ENCODE peak calls at places on chromosomes 3 and 15, in six cellular contexts. One of them, this sample, is unnamed.

GRCh38 chr15:101491739-101492640 is 2.5 kb upstream of the PCSK6 start:
- DNase-seq in IMR-90: no peak
- DNase-seq in psoas muscle: no peak
- DNase-seq in effector memory CD4-positive, alpha-beta T cell: no peak
- DNase-seq in PC-3: no peak
- DNase-seq in neuronal stem cell: no peak
- DNase-seq in this sample: no peak

GRCh38 chr3:126277629-126278378 is 79.4 kb downstream of the KLF15 start:
- DNase-seq in IMR-90: no peak
- DNase-seq in PC-3: no peak
- DNase-seq in neuronal stem cell: no peak
- DNase-seq in effector memory CD4-positive, alpha-beta T cell: no peak
- DNase-seq in psoas muscle: no peak
- DNase-seq in this sample: no peak

GRCh38 chr15:68561901-68562300 is 16.9 kb upstream of the CORO2B start:
- DNase-seq in psoas muscle: no peak
- DNase-seq in IMR-90: no peak
- DNase-seq in neuronal stem cell: no peak
- DNase-seq in effector memory CD4-positive, alpha-beta T cell: no peak
- DNase-seq in PC-3: no peak
- DNase-seq in this sample: no peak

GRCh38 chr3:71219744-71220638 is 363.5 kb downstream of the FOXP1 start:
- DNase-seq in effector memory CD4-positive, alpha-beta T cell: no peak
- DNase-seq in neuronal stem cell: no peak
- DNase-seq in psoas muscle: no peak
- DNase-seq in PC-3: no peak
- DNase-seq in IMR-90: no peak
- DNase-seq in this sample: no peak

GRCh38 chr3:151402349-151402748 is 17.8 kb upstream of the P2RY12 start:
- DNase-seq in effector memory CD4-positive, alpha-beta T cell: no peak
- DNase-seq in neuronal stem cell: no peak
- DNase-seq in IMR-90: no peak
- DNase-seq in PC-3: no peak
- DNase-seq in psoas muscle: no peak
- DNase-seq in this sample: no peak

GRCh38 chr3:52704611-52705437 is 767 bp downstream of the GLT8D1 start:
- DNase-seq in PC-3: peak; percentile 30
- DNase-seq in IMR-90: peak; percentile 33
- DNase-seq in psoas muscle: peak; percentile 54
- DNase-seq in neuronal stem cell: no peak
- DNase-seq in effector memory CD4-positive, alpha-beta T cell: no peak
- DNase-seq in this sample: no peak

GRCh38 chr3:177127008-177127407 is 70.3 kb downstream of the TBL1XR1 start:
- DNase-seq in PC-3: peak; percentile 51
- DNase-seq in psoas muscle: no peak
- DNase-seq in effector memory CD4-positive, alpha-beta T cell: no peak
- DNase-seq in IMR-90: no peak
- DNase-seq in neuronal stem cell: no peak
- DNase-seq in this sample: no peak

GRCh38 chr3:161484226-161484625 is 12.4 kb upstream of the OTOL1 start:
- DNase-seq in IMR-90: no peak
- DNase-seq in neuronal stem cell: no peak
- DNase-seq in psoas muscle: no peak
- DNase-seq in PC-3: no peak
- DNase-seq in effector memory CD4-positive, alpha-beta T cell: no peak
- DNase-seq in this sample: no peak

GRCh38 chr15:88440021-88440420 is 27.2 kb downstream of the MRPL46 start:
- DNase-seq in PC-3: peak; percentile 58
- DNase-seq in psoas muscle: no peak
- DNase-seq in IMR-90: peak; percentile 78
- DNase-seq in neuronal stem cell: no peak
- DNase-seq in effector memory CD4-positive, alpha-beta T cell: no peak
- DNase-seq in this sample: no peak

GRCh38 chr3:160707187-160707789 is 30.3 kb downstream of the ARL14 start:
- DNase-seq in neuronal stem cell: peak; percentile 43
- DNase-seq in effector memory CD4-positive, alpha-beta T cell: no peak
- DNase-seq in IMR-90: peak; percentile 50
- DNase-seq in psoas muscle: no peak
- DNase-seq in PC-3: peak; percentile 73
- DNase-seq in this sample: peak; percentile 26

GRCh38 chr3:11470031-11470853 is 173.5 kb downstream of the VGLL4 start:
- DNase-seq in effector memory CD4-positive, alpha-beta T cell: no peak
- DNase-seq in neuronal stem cell: no peak
- DNase-seq in IMR-90: no peak
- DNase-seq in PC-3: no peak
- DNase-seq in psoas muscle: no peak
- DNase-seq in this sample: no peak

GRCh38 chr15:99729920-99730319 is 3.3 kb downstream of the LYSMD4 start:
- DNase-seq in IMR-90: peak; percentile 61
- DNase-seq in psoas muscle: no peak
- DNase-seq in neuronal stem cell: no peak
- DNase-seq in effector memory CD4-positive, alpha-beta T cell: no peak
- DNase-seq in PC-3: peak; percentile 46
- DNase-seq in this sample: peak; percentile 38

GRCh38 chr15:69794643-69795461 is 302.9 kb downstream of the TLE3 start:
- DNase-seq in IMR-90: peak; percentile 47
- DNase-seq in effector memory CD4-positive, alpha-beta T cell: no peak
- DNase-seq in psoas muscle: no peak
- DNase-seq in PC-3: peak; percentile 62
- DNase-seq in neuronal stem cell: no peak
- DNase-seq in this sample: peak; percentile 64

GRCh38 chr15:75723847-75724660 is 11.4 kb upstream of the CSPG4 start:
- DNase-seq in PC-3: peak; percentile 27
- DNase-seq in psoas muscle: peak; percentile 91
- DNase-seq in IMR-90: peak; percentile 96
- DNase-seq in effector memory CD4-positive, alpha-beta T cell: peak; percentile 26
- DNase-seq in neuronal stem cell: no peak
- DNase-seq in this sample: peak; percentile 91

GRCh38 chr3:17081520-17081919 is 196.8 kb downstream of the PLCL2 start:
- DNase-seq in PC-3: no peak
- DNase-seq in psoas muscle: peak; percentile 40
- DNase-seq in effector memory CD4-positive, alpha-beta T cell: no peak
- DNase-seq in neuronal stem cell: no peak
- DNase-seq in IMR-90: no peak
- DNase-seq in this sample: no peak

GRCh38 chr15:101368868-101369642 is 74.0 kb upstream of the SNRPA1 start:
- DNase-seq in effector memory CD4-positive, alpha-beta T cell: no peak
- DNase-seq in PC-3: no peak
- DNase-seq in neuronal stem cell: no peak
- DNase-seq in psoas muscle: peak; percentile 55
- DNase-seq in IMR-90: no peak
- DNase-seq in this sample: no peak

GRCh38 chr3:9201278-9201677 is 48.2 kb downstream of the SRGAP3 start:
- DNase-seq in PC-3: no peak
- DNase-seq in neuronal stem cell: no peak
- DNase-seq in psoas muscle: no peak
- DNase-seq in IMR-90: no peak
- DNase-seq in effector memory CD4-positive, alpha-beta T cell: no peak
- DNase-seq in this sample: peak; percentile 48

DNA sequence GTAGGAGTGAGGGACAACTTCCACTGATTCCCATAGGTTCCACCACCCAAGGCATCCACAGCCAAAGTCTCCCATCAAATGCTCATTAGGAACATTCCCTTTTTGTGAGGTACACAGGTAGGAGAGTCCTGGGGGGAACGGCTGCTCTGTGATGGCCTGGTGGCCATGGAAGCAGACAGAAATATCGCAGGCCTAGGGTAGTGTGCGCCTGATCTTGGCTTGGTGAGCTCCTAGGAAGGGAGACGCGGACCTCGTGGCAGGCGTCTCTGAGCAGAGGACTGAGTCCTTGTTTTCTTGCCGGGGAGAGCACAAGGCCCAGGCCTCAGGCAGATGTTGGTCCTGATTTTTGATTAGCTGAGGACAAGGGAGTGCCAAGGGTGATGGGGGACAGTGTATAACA is 99.5 kb downstream of the SNRPN start:
- DNase-seq in psoas muscle: no peak
- DNase-seq in PC-3: no peak
- DNase-seq in effector memory CD4-positive, alpha-beta T cell: no peak
- DNase-seq in neuronal stem cell: no peak
- DNase-seq in IMR-90: no peak
- DNase-seq in this sample: no peak
- H3K9me3 ChIP-seq in psoas muscle: peaks cover 89% of the 10 kb centered on the region
- H3K9me3 ChIP-seq in PC-3: peaks cover 79% of the 10 kb centered on the region
- H3K9me3 ChIP-seq in effector memory CD4-positive, alpha-beta T cell: peaks cover 87% of the 10 kb centered on the region
- H3K9me3 ChIP-seq in neuronal stem cell: peaks cover 95% of the 10 kb centered on the region
- H3K9me3 ChIP-seq in IMR-90: peaks cover 95% of the 10 kb centered on the region
- H3K9me3 ChIP-seq in this sample: no peaks in the 10 kb centered on the region

GRCh38 chr15:51095681-51096331 is 1.1 kb upstream of the TNFAIP8L3 start:
- DNase-seq in neuronal stem cell: no peak
- DNase-seq in PC-3: no peak
- DNase-seq in effector memory CD4-positive, alpha-beta T cell: no peak
- DNase-seq in psoas muscle: no peak
- DNase-seq in IMR-90: no peak
- DNase-seq in this sample: no peak

GRCh38 chr15:51093488-51093864 is 1.2 kb downstream of the TNFAIP8L3 start:
- DNase-seq in psoas muscle: peak; percentile 46
- DNase-seq in PC-3: no peak
- DNase-seq in neuronal stem cell: no peak
- DNase-seq in IMR-90: no peak
- DNase-seq in effector memory CD4-positive, alpha-beta T cell: no peak
- DNase-seq in this sample: no peak

GRCh38 chr15:51092480-51092879 is 2.2 kb downstream of the TNFAIP8L3 start:
- DNase-seq in IMR-90: no peak
- DNase-seq in psoas muscle: no peak
- DNase-seq in PC-3: no peak
- DNase-seq in effector memory CD4-positive, alpha-beta T cell: no peak
- DNase-seq in neuronal stem cell: no peak
- DNase-seq in this sample: no peak

GRCh38 chr15:51094606-51095569 is at the start of gene TNFAIP8L3:
- DNase-seq in IMR-90: no peak
- DNase-seq in psoas muscle: peak; percentile 50
- DNase-seq in neuronal stem cell: peak; percentile 18
- DNase-seq in PC-3: no peak
- DNase-seq in effector memory CD4-positive, alpha-beta T cell: no peak
- DNase-seq in this sample: peak; percentile 28

DNA sequence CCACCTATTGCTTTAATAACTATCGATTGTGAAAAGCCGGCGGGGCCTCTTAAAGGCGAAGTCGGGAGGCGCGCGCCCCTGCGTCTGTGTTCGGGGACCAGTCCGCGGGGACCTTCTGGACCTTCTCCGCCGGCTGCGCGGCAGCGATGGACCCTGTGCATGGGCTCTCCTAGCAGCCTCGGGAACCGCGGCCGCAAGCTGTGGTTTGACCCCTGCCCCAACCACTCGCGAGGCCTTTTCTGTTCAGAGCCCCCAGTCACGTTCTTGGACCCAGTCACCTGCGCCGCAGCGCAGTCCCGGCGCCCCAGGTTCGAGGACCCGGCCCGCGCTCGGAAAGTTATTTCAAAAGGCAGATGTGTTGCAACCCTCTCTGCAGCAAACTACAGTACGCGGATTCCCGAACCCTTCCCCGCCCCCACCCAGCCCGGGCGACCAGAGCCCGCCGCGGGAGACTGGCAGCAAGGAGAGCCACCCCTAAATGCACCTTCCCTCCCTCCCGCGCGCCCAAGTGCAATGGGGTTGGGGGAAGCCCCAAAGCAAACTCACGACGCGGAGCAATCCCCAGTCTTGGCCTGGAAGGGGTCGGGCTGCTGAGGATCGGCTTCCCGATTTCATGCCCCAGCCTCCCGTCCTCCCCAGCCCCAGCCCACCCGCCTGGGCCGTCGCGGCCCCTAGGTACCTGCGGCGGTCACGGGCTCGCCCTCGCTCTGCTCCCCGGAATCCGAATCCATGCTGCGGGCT is 671 bp downstream of the TNFAIP8L3 start:
- DNase-seq in effector memory CD4-positive, alpha-beta T cell: no peak
- DNase-seq in neuronal stem cell: no peak
- DNase-seq in PC-3: no peak
- DNase-seq in psoas muscle: peak; percentile 58
- DNase-seq in IMR-90: no peak
- DNase-seq in this sample: peak; percentile 50
- H3K9me3 ChIP-seq in effector memory CD4-positive, alpha-beta T cell: no peaks in the 10 kb centered on the region
- H3K9me3 ChIP-seq in neuronal stem cell: no peaks in the 10 kb centered on the region
- H3K9me3 ChIP-seq in PC-3: no peaks in the 10 kb centered on the region
- H3K9me3 ChIP-seq in psoas muscle: no peaks in the 10 kb centered on the region
- H3K9me3 ChIP-seq in IMR-90: no peaks in the 10 kb centered on the region
- H3K9me3 ChIP-seq in this sample: no peaks in the 10 kb centered on the region

GRCh38 chr3:13709706-13710105 is 160.8 kb downstream of the FBLN2 start:
- DNase-seq in neuronal stem cell: no peak
- DNase-seq in psoas muscle: no peak
- DNase-seq in PC-3: no peak
- DNase-seq in IMR-90: no peak
- DNase-seq in effector memory CD4-positive, alpha-beta T cell: no peak
- DNase-seq in this sample: peak; percentile 1
- H3K9me3 ChIP-seq in neuronal stem cell: no peaks in the 10 kb centered on the region
- H3K9me3 ChIP-seq in psoas muscle: no peaks in the 10 kb centered on the region
- H3K9me3 ChIP-seq in PC-3: no peaks in the 10 kb centered on the region
- H3K9me3 ChIP-seq in IMR-90: peaks cover 13% of the 10 kb centered on the region
- H3K9me3 ChIP-seq in effector memory CD4-positive, alpha-beta T cell: no peaks in the 10 kb centered on the region
- H3K9me3 ChIP-seq in this sample: no peaks in the 10 kb centered on the region

GRCh38 chr15:52784799-52785671 is 5.1 kb downstream of the ONECUT1 start:
- DNase-seq in effector memory CD4-positive, alpha-beta T cell: no peak
- DNase-seq in neuronal stem cell: peak; percentile 23
- DNase-seq in IMR-90: no peak
- DNase-seq in psoas muscle: no peak
- DNase-seq in PC-3: no peak
- DNase-seq in this sample: no peak

GRCh38 chr15:52785672-52786406 is 4.3 kb downstream of the ONECUT1 start:
- DNase-seq in neuronal stem cell: peak; percentile 18
- DNase-seq in PC-3: no peak
- DNase-seq in IMR-90: no peak
- DNase-seq in effector memory CD4-positive, alpha-beta T cell: no peak
- DNase-seq in psoas muscle: no peak
- DNase-seq in this sample: no peak

GRCh38 chr15:52783191-52783829 is 6.8 kb downstream of the ONECUT1 start:
- DNase-seq in effector memory CD4-positive, alpha-beta T cell: no peak
- DNase-seq in PC-3: no peak
- DNase-seq in IMR-90: no peak
- DNase-seq in neuronal stem cell: peak; percentile 85
- DNase-seq in psoas muscle: no peak
- DNase-seq in this sample: no peak

GRCh38 chr15:52782514-52782913 is 7.6 kb downstream of the ONECUT1 start:
- DNase-seq in IMR-90: no peak
- DNase-seq in PC-3: no peak
- DNase-seq in psoas muscle: no peak
- DNase-seq in effector memory CD4-positive, alpha-beta T cell: no peak
- DNase-seq in neuronal stem cell: no peak
- DNase-seq in this sample: no peak

DNA sequence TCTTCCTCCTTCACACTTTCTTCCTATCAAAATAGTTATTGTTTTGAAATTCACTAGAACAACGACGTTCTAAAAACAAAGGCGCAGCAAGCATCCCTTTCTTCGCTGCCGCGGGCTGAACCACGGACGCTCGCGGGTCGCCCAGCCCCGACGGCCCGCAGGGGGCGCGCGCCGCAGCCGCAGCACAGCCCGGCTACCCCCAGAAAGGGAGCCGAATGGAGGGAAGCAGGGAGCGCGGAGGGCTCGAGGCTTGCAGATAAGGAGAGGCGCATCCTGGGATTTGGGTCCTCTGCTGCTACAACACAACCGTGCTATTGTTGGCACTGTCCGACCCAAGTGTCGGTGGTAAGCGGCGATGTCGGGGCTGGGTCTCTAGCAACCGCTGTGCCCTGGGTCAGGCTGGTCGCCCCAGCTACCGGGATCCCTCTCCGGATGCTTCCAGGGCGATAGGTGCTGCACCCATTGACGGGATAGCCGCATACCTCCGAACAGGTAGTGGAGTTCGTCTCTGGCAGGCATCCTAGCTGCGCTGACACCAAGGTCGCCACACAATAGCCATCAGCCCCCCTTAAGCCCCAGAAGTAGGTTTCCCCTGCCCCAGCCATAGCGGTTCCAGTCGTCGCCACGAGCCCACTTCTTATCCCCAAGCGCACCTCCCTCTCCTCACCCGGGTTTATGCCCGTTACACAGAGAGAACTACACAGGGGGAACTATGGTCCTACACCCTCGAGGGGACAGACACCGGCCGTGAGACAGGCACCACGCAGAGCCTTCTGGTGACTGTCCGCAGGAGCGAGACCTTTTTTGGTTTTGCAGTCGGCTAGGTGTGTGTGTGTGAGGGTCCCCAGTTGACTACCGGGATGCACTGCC is 6.0 kb downstream of the ONECUT1 start:
- DNase-seq in psoas muscle: no peak
- DNase-seq in neuronal stem cell: peak; percentile 65
- DNase-seq in effector memory CD4-positive, alpha-beta T cell: no peak
- DNase-seq in PC-3: no peak
- DNase-seq in IMR-90: no peak
- DNase-seq in this sample: no peak
- H3K9me3 ChIP-seq in psoas muscle: no peaks in the 10 kb centered on the region
- H3K9me3 ChIP-seq in neuronal stem cell: peaks cover 2% of the 10 kb centered on the region
- H3K9me3 ChIP-seq in effector memory CD4-positive, alpha-beta T cell: no peaks in the 10 kb centered on the region
- H3K9me3 ChIP-seq in PC-3: no peaks in the 10 kb centered on the region
- H3K9me3 ChIP-seq in IMR-90: peaks cover 7% of the 10 kb centered on the region
- H3K9me3 ChIP-seq in this sample: no peaks in the 10 kb centered on the region